ENCODE peak calls at places on chromosomes 5 and 9, in eight cellular contexts. F is IMR-90, Y is right atrium auricular region, E is RWPE1, R is tibial artery, C is HL-60, G is caudate nucleus, T is fibroblast of lung. M is an unnamed sample.

GRCh38 chr9:114202849-114203248 is 47.5 kb downstream of the COL27A1 start:
- DNase-seq in G (no peak), T (no peak), R (no peak), F (peak; percentile 16), E (no peak), Y (no peak), C (no peak), M (no peak)

GRCh38 chr5:168908207-168908606 is 329.0 kb upstream of the PANK3 start:
- DNase-seq in C (no peak), F (no peak), R (no peak), T (peak; percentile 84), E (peak; percentile 23), Y (peak; percentile 63), G (no peak), M (no peak)

GRCh38 chr5:115850771-115851416 is 9.2 kb downstream of the AP3S1 start:
- DNase-seq in G (no peak), C (no peak), F (peak; percentile 66), T (peak; percentile 72), Y (no peak), R (no peak), E (no peak), M (no peak)

GRCh38 chr9:899440-900184 is 58.1 kb downstream of the DMRT1 start:
- DNase-seq in F (no peak), E (no peak), G (no peak), T (no peak), C (peak; percentile 19), R (no peak), Y (no peak), M (no peak)

GRCh38 chr5:118247468-118247867 is 740.9 kb downstream of the DTWD2 start:
- DNase-seq in Y (no peak), T (no peak), R (no peak), C (no peak), E (no peak), G (no peak), F (no peak), M (no peak)

GRCh38 chr9:135394131-135394530 is 85.5 kb upstream of the PPP1R26 start:
- DNase-seq in Y (no peak), G (no peak), C (no peak), T (no peak), E (no peak), F (no peak), R (no peak), M (no peak)

GRCh38 chr9:137381501-137382443 is 41.2 kb downstream of the EXD3 start:
- DNase-seq in T (no peak), F (no peak), R (no peak), G (no peak), E (no peak), C (no peak), Y (no peak), M (peak; percentile 25)

GRCh38 chr5:17305964-17306725 is 88.7 kb downstream of the BASP1 start:
- DNase-seq in G (no peak), E (peak; percentile 34), T (peak; percentile 93), R (peak; percentile 60), C (no peak), Y (peak; percentile 84), F (peak; percentile 84), M (no peak)

GRCh38 chr5:88683506-88684135 is 199.4 kb downstream of the MEF2C start:
- DNase-seq in T (peak; percentile 91), C (no peak), Y (no peak), F (no peak), G (peak; percentile 97), R (no peak), E (no peak), M (no peak)

GRCh38 chr9:130041648-130042405 is 1.2 kb downstream of the FNBP1 start:
- DNase-seq in E (peak; percentile 53), C (no peak), T (peak; percentile 39), Y (no peak), G (peak; percentile 46), F (peak; percentile 21), R (peak; percentile 48), M (peak; percentile 30)

GRCh38 chr9:83583151-83584014 is 39.6 kb upstream of the IDNK start:
- DNase-seq in T (peak; percentile 52), G (no peak), E (peak; percentile 70), F (peak; percentile 59), Y (peak; percentile 63), C (peak; percentile 59), R (peak; percentile 70), M (peak; percentile 39)

GRCh38 chr5:141040093-141040762 is 10.9 kb upstream of the PCDHB1 start:
- DNase-seq in T (no peak), Y (no peak), C (no peak), R (no peak), E (peak; percentile 90), F (no peak), G (peak; percentile 75), M (no peak)

GRCh38 chr9:124665391-124666058 is 105.6 kb downstream of the NR6A1 start:
- DNase-seq in E (peak; percentile 87), T (peak; percentile 87), Y (no peak), R (no peak), G (no peak), C (no peak), F (peak; percentile 81), M (no peak)

GRCh38 chr5:73856972-73857371 is 231.0 kb downstream of the ARHGEF28 start:
- DNase-seq in F (no peak), E (no peak), C (no peak), Y (no peak), T (no peak), G (no peak), R (no peak), M (no peak)

GRCh38 chr5:78547171-78547570 is 101.4 kb downstream of the LHFPL2 start:
- DNase-seq in F (peak; percentile 88), R (peak; percentile 42), C (no peak), Y (no peak), E (no peak), T (peak; percentile 71), G (no peak), M (no peak)

GRCh38 chr5:72256536-72256935 is 63.5 kb downstream of the MRPS27 start:
- DNase-seq in G (no peak), Y (no peak), F (peak; percentile 31), C (no peak), R (no peak), E (no peak), T (peak; percentile 27), M (no peak)

GRCh38 chr5:16464664-16465543 is 696 bp downstream of the ZNF622 start:
- DNase-seq in Y (no peak), R (no peak), G (no peak), T (peak; percentile 41), E (no peak), C (peak; percentile 42), F (no peak), M (no peak)

GRCh38 chr5:56525117-56525516 is 290.2 kb upstream of the MAP3K1 start:
- DNase-seq in E (peak; percentile 91), G (no peak), R (no peak), C (no peak), F (peak; percentile 56), T (peak; percentile 60), Y (no peak), M (peak; percentile 15)

GRCh38 chr5:165029471-165029870 is 1524.1 kb downstream of the MAT2B start:
- DNase-seq in T (peak; percentile 44), C (peak; percentile 92), F (peak; percentile 0), G (no peak), R (peak; percentile 30), Y (no peak), E (no peak), M (no peak)

GRCh38 chr9:134192951-134193731 is 28.8 kb upstream of the RNU6ATAC start:
- DNase-seq in R (no peak), C (peak; percentile 62), T (peak; percentile 35), G (no peak), Y (no peak), E (no peak), F (no peak), M (no peak)

GRCh38 chr5:1511037-1511436 is 12.7 kb downstream of the LPCAT1 start:
- DNase-seq in G (no peak), F (no peak), E (no peak), T (no peak), C (no peak), R (peak; percentile 14), Y (peak; percentile 32), M (no peak)

GRCh38 chr5:102856374-102856748 is 101.3 kb downstream of the PAM start:
- DNase-seq in T (peak; percentile 66), G (no peak), E (peak; percentile 50), F (peak; percentile 69), Y (no peak), R (no peak), C (no peak), M (no peak)
- H3K27ac ChIP-seq in T (no peak overlapping the region), G (no peak overlapping the region), E (no peak overlapping the region), F (no peak overlapping the region), Y (no peak overlapping the region), R (no peak overlapping the region), C (peak overlapping the region; percentile 19), M (no peak overlapping the region)

GRCh38 chr9:109745335-109746283 is 34.4 kb upstream of the PALM2AKAP2 start:
- DNase-seq in E (no peak), Y (peak; percentile 72), F (peak; percentile 75), R (peak; percentile 87), G (no peak), T (peak; percentile 83), C (no peak), M (no peak)
- H3K27ac ChIP-seq in E (peak overlapping the region; percentile 62), Y (peak overlapping the region; percentile 73), F (no peak overlapping the region), R (peak overlapping the region; percentile 62), G (peak overlapping the region; percentile 24), T (no peak overlapping the region), C (no peak overlapping the region), M (no peak overlapping the region)

GRCh38 chr5:91119941-91120850 is 262.9 kb downstream of the ARRDC3 start:
- DNase-seq in G (no peak), E (no peak), C (no peak), R (peak; percentile 61), Y (no peak), T (no peak), F (no peak), M (peak; percentile 27)
- H3K27ac ChIP-seq in G (no peak overlapping the region), E (no peak overlapping the region), C (no peak overlapping the region), R (peak overlapping the region; percentile 41), Y (peak overlapping the region; percentile 19), T (no peak overlapping the region), F (no peak overlapping the region), M (peak overlapping the region; percentile 2)

GRCh38 chr5:133029321-133029720 is 3.0 kb upstream of the ZCCHC10 start:
- DNase-seq in R (no peak), F (no peak), C (no peak), T (no peak), G (no peak), E (no peak), Y (no peak), M (no peak)

GRCh38 chr5:133025804-133026663 is at the start of gene ZCCHC10:
- DNase-seq in C (peak; percentile 82), G (peak; percentile 92), F (peak; percentile 89), E (peak; percentile 98), T (peak; percentile 92), R (peak; percentile 93), Y (peak; percentile 94), M (peak; percentile 91)

GRCh38 chr5:133030343-133031005 is 4.1 kb upstream of the ZCCHC10 start:
- DNase-seq in R (no peak), G (no peak), T (no peak), E (no peak), Y (no peak), F (no peak), C (no peak), M (no peak)

DNA sequence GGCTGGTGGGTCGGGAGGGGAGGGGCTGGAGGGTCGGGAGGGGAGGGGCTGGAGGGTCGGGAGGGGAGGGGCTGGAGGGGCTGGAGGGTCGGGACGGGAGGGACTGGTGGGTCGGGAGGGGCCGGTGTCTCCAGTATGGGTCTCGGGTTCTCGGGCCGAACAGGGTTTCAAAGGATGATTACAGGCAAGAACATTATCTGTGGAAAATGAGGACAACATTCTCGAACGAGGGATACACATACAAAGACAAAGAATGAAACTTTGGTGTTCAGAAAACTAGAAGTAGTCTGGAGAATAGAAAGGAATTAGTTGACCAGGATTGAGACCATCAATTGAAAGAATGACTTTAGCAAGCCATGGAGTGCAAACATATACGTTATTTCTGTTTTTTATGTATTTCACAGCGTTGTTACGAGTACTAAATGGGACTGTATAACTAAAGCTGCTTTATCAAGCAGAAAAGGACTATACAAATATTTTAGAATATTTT is 360 bp upstream of the ZCCHC10 start:
- DNase-seq in G (no peak), E (no peak), T (no peak), F (no peak), Y (no peak), R (no peak), C (no peak), M (no peak)
- H3K27ac ChIP-seq in G (peak overlapping the region; percentile 38), E (peak overlapping the region; percentile 92), T (peak overlapping the region; percentile 96), F (peak overlapping the region; percentile 59), Y (peak overlapping the region; percentile 96), R (peak overlapping the region; percentile 99), C (no peak overlapping the region), M (peak overlapping the region; percentile 57)